ENCODE peak calls at places on chromosome 6, in four cellular contexts. G is progenitor cell of endocrine pancreas, J is AG08395, Q is fibroblast of the conjunctiva. S is an unnamed sample.

GRCh38 chr6:52305385-52305784 is 20.8 kb upstream of the MCM3 start:
- DNase-seq in G (no peak), J (peak), Q (no peak), S (no peak)

GRCh38 chr6:35831257-35832007 is 26.3 kb downstream of the LHFPL5 start:
- DNase-seq in G (no peak), J (no peak), Q (no peak), S (no peak)

GRCh38 chr6:29489286-29489685 is 1.5 kb upstream of the MAS1L start:
- DNase-seq in G (no peak), J (no peak), Q (no peak), S (no peak)

GRCh38 chr6:7505196-7505699 is 36.2 kb upstream of the DSP start:
- DNase-seq in G (no peak), J (peak), Q (no peak), S (no peak)

GRCh38 chr6:57127763-57128162 is 37.8 kb downstream of the ZNF451 start:
- DNase-seq in G (no peak), J (no peak), Q (no peak), S (no peak)

GRCh38 chr6:28357036-28357435 is 7.3 kb downstream of the ZKSCAN3 start:
- DNase-seq in G (no peak), J (no peak), Q (no peak), S (no peak)

GRCh38 chr6:37928217-37928616 is 108.7 kb downstream of the ZFAND3 start:
- DNase-seq in G (no peak), J (no peak), Q (no peak), S (no peak)

GRCh38 chr6:9388596-9388995 is 953.3 kb upstream of the SLC35B3 start:
- DNase-seq in G (no peak), J (no peak), Q (no peak), S (no peak)

GRCh38 chr6:137867685-137868509 is 838 bp downstream of the TNFAIP3 start:
- DNase-seq in G (no peak), J (no peak), Q (no peak), S (no peak)

GRCh38 chr6:152605342-152605741 is 31.8 kb downstream of the SYNE1 start:
- DNase-seq in G (no peak), J (peak), Q (no peak), S (no peak)

GRCh38 chr6:10307476-10307875 is 107.4 kb downstream of the TFAP2A start:
- DNase-seq in G (no peak), J (no peak), Q (no peak), S (no peak)

GRCh38 chr6:131685266-131685780 is 15.9 kb downstream of the OR2A4 start:
- DNase-seq in G (no peak), J (no peak), Q (no peak), S (no peak)

GRCh38 chr6:10149603-10150002 is 265.3 kb downstream of the TFAP2A start:
- DNase-seq in G (no peak), J (no peak), Q (no peak), S (no peak)

GRCh38 chr6:75882734-75883133 is 133.7 kb downstream of the MYO6 start:
- DNase-seq in G (no peak), J (peak), Q (peak), S (no peak)

GRCh38 chr6:24658573-24659511 is 7.9 kb downstream of the TDP2 start:
- DNase-seq in G (no peak), J (peak), Q (peak), S (no peak)

GRCh38 chr6:63904844-63905243 is 269.2 kb downstream of the PHF3 start:
- DNase-seq in G (no peak), J (peak), Q (no peak), S (no peak)

GRCh38 chr6:37230104-37230503 is 27.5 kb upstream of the TBC1D22B start:
- DNase-seq in G (no peak), J (no peak), Q (no peak), S (no peak)

GRCh38 chr6:34246563-34247391 is 2.0 kb downstream of the SMIM29 start:
- DNase-seq in G (no peak), J (no peak), Q (no peak), S (no peak)

GRCh38 chr6:21665101-21665435 is 71.5 kb downstream of the SOX4 start:
- DNase-seq in G (no peak), J (peak), Q (no peak), S (no peak)

GRCh38 chr6:484086-484728 is 92.7 kb downstream of the IRF4 start:
- DNase-seq in G (no peak), J (no peak), Q (no peak), S (no peak)

GRCh38 chr6:6730831-6731230 is 142.3 kb downstream of the LY86 start:
- DNase-seq in G (no peak), J (peak), Q (peak), S (no peak)

GRCh38 chr6:113205563-113205962 is 651.6 kb upstream of the MARCKS start:
- DNase-seq in G (no peak), J (no peak), Q (no peak), S (no peak)

GRCh38 chr6:148044921-148045320 is 297.7 kb upstream of the SASH1 start:
- DNase-seq in G (no peak), J (no peak), Q (no peak), S (no peak)

GRCh38 chr6:78629154-78629721 is 238.1 kb upstream of the IRAK1BP1 start:
- DNase-seq in G (no peak), J (peak), Q (no peak), S (no peak)

GRCh38 chr6:148317739-148318138 is 24.9 kb upstream of the SASH1 start:
- DNase-seq in G (no peak), J (no peak), Q (no peak), S (no peak)

GRCh38 chr6:101326411-101326810 is 67.1 kb upstream of the GRIK2 start:
- DNase-seq in G (no peak), J (no peak), Q (no peak), S (no peak)

GRCh38 chr6:128239898-128240509 is 280.4 kb downstream of the PTPRK start:
- DNase-seq in G (no peak), J (no peak), Q (no peak), S (no peak)

S was measured in stimulated activated CD8-positive, alpha-beta memory T cell treated with anti-CD3 and anti-CD28 coated beads, Interleukin-4, amount 100 ng/mL, for 4 hours.